ENCODE peak calls at places on chromosome 21, in four cellular contexts. U is neural progenitor cell, O is OCI-LY7, N is GM23248. P is an unnamed sample.

GRCh38 chr21:43925096-43925481 is 60.1 kb downstream of the AGPAT3 start:
- DNase-seq in U (no peak), O (no peak), N (no peak), P (peak)

GRCh38 chr21:36835383-36835795 is 131.1 kb downstream of the HLCS start:
- DNase-seq in U (no peak), O (no peak), N (peak), P (no peak)

GRCh38 chr21:35075546-35075945 is 26.4 kb upstream of the RUNX1 start:
- DNase-seq in U (no peak), O (no peak), N (peak), P (peak)

GRCh38 chr21:31894441-31894840 is 21.6 kb downstream of the HUNK start:
- DNase-seq in U (no peak), O (no peak), N (no peak), P (no peak)

GRCh38 chr21:29449306-29449940 is 150.7 kb downstream of the BACH1 start:
- DNase-seq in U (no peak), O (no peak), N (no peak), P (no peak)

GRCh38 chr21:27298465-27298864 is 331.6 kb upstream of the ADAMTS5 start:
- DNase-seq in U (peak), O (no peak), N (no peak), P (no peak)

GRCh38 chr21:19870682-19871081 is 1127.5 kb upstream of the NCAM2 start:
- DNase-seq in U (no peak), O (no peak), N (no peak), P (no peak)

GRCh38 chr21:44368711-44369446 is 15.5 kb downstream of the TRPM2 start:
- DNase-seq in U (peak), O (no peak), N (no peak), P (peak)

GRCh38 chr21:27362249-27362648 is 395.4 kb upstream of the ADAMTS5 start:
- DNase-seq in U (no peak), O (no peak), N (no peak), P (no peak)

GRCh38 chr21:35326677-35327076 is 277.6 kb upstream of the RUNX1 start:
- DNase-seq in U (no peak), O (no peak), N (peak), P (peak)

GRCh38 chr21:36129219-36129618 is 5.7 kb upstream of the CBR3 start:
- DNase-seq in U (no peak), O (no peak), N (no peak), P (no peak)

GRCh38 chr21:31713973-31714740 is 17.8 kb downstream of the SCAF4 start:
- DNase-seq in U (no peak), O (no peak), N (peak), P (no peak)

GRCh38 chr21:45473496-45474322 is 68.5 kb downstream of the SLC19A1 start:
- DNase-seq in U (no peak), O (no peak), N (peak), P (no peak)

GRCh38 chr21:45472445-45473365 is 67.7 kb downstream of the COL18A1 start:
- DNase-seq in U (no peak), O (no peak), N (no peak), P (peak)

GRCh38 chr21:45469273-45470086 is 64.5 kb downstream of the COL18A1 start:
- DNase-seq in U (peak), O (no peak), N (no peak), P (peak)

GRCh38 chr21:45470087-45470515 is 65.1 kb downstream of the COL18A1 start:
- DNase-seq in U (no peak), O (no peak), N (peak), P (no peak)

DNA sequence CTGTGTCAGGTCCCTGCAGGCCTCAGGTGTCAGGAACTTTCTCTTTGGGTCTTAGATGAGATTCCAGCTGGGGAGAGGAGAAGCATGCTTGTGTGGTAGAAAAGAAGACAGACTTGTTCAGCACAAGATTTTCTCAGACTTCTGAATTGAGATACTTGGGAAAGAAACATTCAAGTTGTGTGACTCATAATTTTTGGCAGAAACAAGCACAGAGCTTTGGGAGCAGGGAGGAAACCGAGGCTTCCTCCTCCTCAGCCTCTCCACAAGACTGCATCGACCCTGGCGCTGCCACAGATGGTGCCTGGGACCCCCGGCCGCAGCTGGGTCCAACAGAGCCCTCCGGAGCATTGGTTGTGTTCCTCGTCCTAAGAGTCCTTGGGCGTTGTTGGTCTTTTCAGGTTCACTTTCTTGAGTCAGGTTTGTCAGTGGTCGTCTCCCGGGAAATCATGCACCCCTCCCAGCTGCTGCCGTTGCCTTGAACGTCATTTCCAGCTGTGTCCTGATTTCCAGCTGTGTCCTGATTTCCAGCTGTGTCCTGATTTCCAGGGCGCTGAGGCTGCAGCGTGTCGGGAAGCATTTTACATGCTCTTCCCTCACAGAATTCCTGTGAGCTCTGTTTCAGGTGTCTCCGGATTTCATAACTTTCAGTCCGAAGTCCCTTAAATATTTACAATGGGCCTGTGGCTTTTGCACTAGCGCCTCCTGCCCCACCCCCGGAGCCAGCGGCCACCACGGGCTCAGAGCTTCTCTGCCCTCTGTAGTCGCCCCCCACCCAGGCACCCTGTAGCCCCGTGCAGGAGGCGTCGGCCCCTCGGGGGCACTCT is 66.5 kb downstream of the COL18A1 start:
- DNase-seq in U (no peak), O (no peak), N (peak), P (peak)
- TF ChIP-seq EZH2phosphoT487 in U (no peak), O (no peak), N (no peak), P (no peak)

GRCh38 chr21:42151148-42152074 is 67.5 kb upstream of the ABCG1 start:
- DNase-seq in U (no peak), O (no peak), N (no peak), P (no peak)

GRCh38 chr21:42155045-42155855 is 63.7 kb upstream of the ABCG1 start:
- DNase-seq in U (no peak), O (no peak), N (no peak), P (no peak)

GRCh38 chr21:42154237-42155044 is 64.5 kb upstream of the ABCG1 start:
- DNase-seq in U (no peak), O (no peak), N (no peak), P (no peak)

GRCh38 chr21:42153046-42153685 is 65.8 kb upstream of the ABCG1 start:
- DNase-seq in U (no peak), O (no peak), N (no peak), P (no peak)

GRCh38 chr21:42153746-42154145 is 65.2 kb upstream of the ABCG1 start:
- DNase-seq in U (no peak), O (no peak), N (no peak), P (no peak)
- H3K4me3 ChIP-seq in U (no peak), O (no peak), N (no peak), P (no peak)

GRCh38 chr21:17688912-17689874 is 76.5 kb upstream of the BTG3 start:
- DNase-seq in U (no peak), O (peak), N (no peak), P (peak)
- TF ChIP-seq EZH2phosphoT487 in U (no peak), O (no peak), N (no peak), P (no peak)

DNA sequence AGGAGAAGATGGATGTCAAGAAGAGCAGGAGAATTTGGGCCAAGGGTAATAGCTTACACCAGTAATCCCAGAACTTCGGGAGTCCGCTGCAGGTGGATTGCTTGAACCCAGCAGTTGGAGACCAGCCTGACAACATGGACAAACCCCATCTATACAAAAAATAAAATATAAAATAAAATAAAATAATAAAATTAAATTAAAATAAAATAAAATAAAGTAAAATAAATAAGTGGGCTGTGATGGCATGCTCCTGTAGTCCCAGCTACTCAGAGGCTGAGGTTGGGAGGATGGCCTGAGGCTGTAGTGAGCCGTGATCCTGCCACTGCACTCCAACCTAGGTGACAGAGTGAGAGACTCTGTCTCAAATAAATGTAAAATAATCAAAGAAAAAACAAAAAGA is 1946.7 kb downstream of the MRPL39 start:
- DNase-seq in U (no peak), O (no peak), N (no peak), P (no peak)
- H3K4me3 ChIP-seq in U (no peak), O (no peak), N (no peak), P (no peak)

DNA sequence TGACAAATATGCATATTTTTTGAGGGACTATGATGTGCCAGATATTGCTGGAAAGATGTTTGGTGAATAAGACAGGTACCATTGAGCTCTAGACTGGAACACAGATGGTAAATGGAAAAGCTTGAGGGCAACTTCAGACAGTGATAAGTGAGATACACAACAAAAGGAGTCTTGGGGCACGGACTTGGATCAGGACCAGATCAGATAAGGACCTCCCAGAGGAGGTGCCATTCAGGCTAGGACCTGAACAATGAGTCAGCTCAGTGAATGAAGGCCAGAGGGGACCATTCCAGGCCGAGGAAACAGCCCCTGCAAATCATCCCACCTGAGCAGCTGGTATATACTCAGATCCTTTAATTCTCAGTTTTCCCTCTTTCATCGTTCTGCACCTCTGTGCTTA is 1.8 kb upstream of the KCNJ15 start:
- DNase-seq in U (no peak), O (no peak), N (no peak), P (no peak)
- TF ChIP-seq EZH2phosphoT487 in U (no peak), O (no peak), N (no peak), P (no peak)

GRCh38 chr21:33020558-33021100 is 5.1 kb upstream of the OLIG2 start:
- DNase-seq in U (no peak), O (no peak), N (no peak), P (no peak)
- H3K4me3 ChIP-seq in U (peak), O (no peak), N (no peak), P (no peak)